ENCODE peak calls at places on chromosomes 11 and 22, in nine cellular contexts. S is AG04450; T is CD8-positive, alpha-beta T cell; O is esophagus squamous epithelium; G is aorta; I is coronary artery; W is PC-3; Q is CD4-positive, alpha-beta T cell; K is body of pancreas. D is an unnamed sample.

GRCh38 chr11:31809857-31810778 is 1.0 kb downstream of the PAX6 start:
- DNase-seq in S (no peak), T (no peak), O (no peak), G (peak), I (no peak), W (peak), Q (no peak), K (no peak), D (no peak)

GRCh38 chr11:119741369-119742262 is 12.6 kb upstream of the NECTIN1 start:
- DNase-seq in S (no peak), T (peak), O (no peak), G (peak), I (no peak), W (peak), Q (peak), K (no peak), D (no peak)

GRCh38 chr22:48624401-48624800 is 1203.3 kb downstream of the BRD1 start:
- DNase-seq in S (no peak), T (no peak), O (no peak), G (no peak), I (no peak), W (no peak), Q (no peak), K (peak), D (no peak)

GRCh38 chr11:117950999-117951961 is 22.1 kb upstream of the TMPRSS13 start:
- DNase-seq in S (no peak), T (peak), O (no peak), G (no peak), I (no peak), W (no peak), Q (peak), K (peak), D (no peak)

GRCh38 chr11:6204708-6205107 is 649 bp upstream of the C11orf42 start:
- DNase-seq in S (no peak), T (no peak), O (no peak), G (no peak), I (no peak), W (no peak), Q (no peak), K (no peak), D (no peak)

GRCh38 chr11:34208266-34209135 is 103.1 kb downstream of the NAT10 start:
- DNase-seq in S (no peak), T (no peak), O (no peak), G (no peak), I (no peak), W (no peak), Q (no peak), K (no peak), D (no peak)

GRCh38 chr11:120151536-120151935 is 13.6 kb upstream of the TRIM29 start:
- DNase-seq in S (no peak), T (no peak), O (no peak), G (no peak), I (no peak), W (no peak), Q (no peak), K (no peak), D (no peak)

GRCh38 chr11:8080069-8080670 is 841 bp upstream of the TUB start:
- DNase-seq in S (no peak), T (no peak), O (no peak), G (no peak), I (no peak), W (no peak), Q (no peak), K (no peak), D (no peak)

GRCh38 chr11:65087827-65088226 is 3.8 kb downstream of the ZFPL1 start:
- DNase-seq in S (no peak), T (no peak), O (no peak), G (no peak), I (no peak), W (no peak), Q (no peak), K (no peak), D (no peak)

GRCh38 chr11:120590472-120590871 is 78.9 kb downstream of the GRIK4 start:
- DNase-seq in S (no peak), T (no peak), O (no peak), G (no peak), I (no peak), W (no peak), Q (no peak), K (no peak), D (no peak)

GRCh38 chr11:10274726-10275125 is 19.3 kb downstream of the SBF2 start:
- DNase-seq in S (no peak), T (no peak), O (no peak), G (no peak), I (no peak), W (no peak), Q (no peak), K (no peak), D (no peak)

GRCh38 chr11:36757122-36757521 is 159.1 kb upstream of the RAG2 start:
- DNase-seq in S (no peak), T (no peak), O (no peak), G (no peak), I (no peak), W (no peak), Q (no peak), K (no peak), D (no peak)

GRCh38 chr11:96321066-96321465 is 21.9 kb downstream of the MAML2 start:
- DNase-seq in S (no peak), T (no peak), O (no peak), G (no peak), I (no peak), W (no peak), Q (no peak), K (no peak), D (no peak)

GRCh38 chr11:61493832-61494231 is 14.7 kb upstream of the LRRC10B start:
- DNase-seq in S (no peak), T (no peak), O (no peak), G (no peak), I (no peak), W (no peak), Q (no peak), K (no peak), D (no peak)

DNA sequence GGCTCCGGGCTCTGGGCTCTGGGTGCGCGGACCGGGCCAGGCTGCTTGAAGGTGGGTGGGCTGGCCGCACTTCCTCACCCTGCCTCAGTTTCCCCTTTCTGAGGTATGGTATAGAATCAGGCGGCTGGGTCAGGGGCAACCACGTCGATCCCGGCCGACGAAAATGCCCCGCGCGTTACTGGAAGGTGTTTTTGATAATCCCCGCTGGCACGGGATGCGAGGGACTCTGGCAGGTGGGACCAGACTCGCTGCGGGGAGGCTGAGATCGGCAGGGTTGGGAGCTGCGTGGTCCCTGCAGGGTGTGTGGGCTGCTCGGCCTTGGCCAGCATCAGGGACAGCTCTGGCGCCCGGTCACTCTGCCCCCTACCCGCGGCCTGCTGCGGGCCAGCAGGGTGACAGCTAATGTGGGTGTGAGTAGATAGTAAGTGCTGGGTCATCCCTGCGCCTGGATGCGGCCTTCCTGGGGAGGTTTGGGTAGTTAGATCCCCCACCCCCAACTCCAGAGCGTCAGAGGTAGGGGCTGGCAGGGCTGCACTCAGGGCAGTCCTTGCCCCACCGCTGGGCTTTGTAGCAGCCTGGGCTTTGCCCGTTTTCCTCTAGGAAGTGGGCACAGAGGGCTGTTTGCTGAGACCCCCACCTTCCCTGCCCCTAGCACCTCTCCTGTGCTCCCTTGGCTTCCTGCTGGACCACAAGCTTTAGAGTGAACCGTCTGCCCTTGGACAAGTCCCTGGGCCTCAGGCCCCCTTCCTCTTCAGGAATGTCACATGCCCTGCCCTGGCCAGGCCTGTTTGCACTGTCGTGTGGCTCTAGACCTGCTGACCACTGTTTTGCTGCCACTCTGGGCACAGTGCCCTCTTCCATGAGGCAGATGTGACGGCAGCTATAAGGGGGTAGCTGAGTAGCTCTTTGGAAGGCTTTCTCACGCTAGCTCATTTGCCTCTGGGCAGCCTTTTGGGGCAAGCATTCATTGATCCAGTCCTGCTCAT is 579 bp downstream of the TANGO2 start:
- DNase-seq in S (no peak), T (no peak), O (no peak), G (peak), I (peak), W (peak), Q (no peak), K (peak), D (peak)
- H3K27ac ChIP-seq in S (peak), T (peak), O (peak), G (peak), I (peak), W (peak), Q (peak), K (peak), D (peak)

GRCh38 chr11:95150977-95151684 is 61.5 kb downstream of the ENDOD1 start:
- DNase-seq in S (peak), T (peak), O (peak), G (peak), I (peak), W (peak), Q (peak), K (peak), D (peak)
- H3K27ac ChIP-seq in S (no peak), T (peak), O (peak), G (peak), I (peak), W (peak), Q (peak), K (peak), D (peak)

GRCh38 chr11:45855308-45855707 is 8.0 kb downstream of the CRY2 start:
- DNase-seq in S (no peak), T (no peak), O (no peak), G (no peak), I (no peak), W (no peak), Q (no peak), K (no peak), D (no peak)

GRCh38 chr11:45852712-45853101 is 5.4 kb downstream of the CRY2 start:
- DNase-seq in S (no peak), T (no peak), O (no peak), G (no peak), I (no peak), W (no peak), Q (no peak), K (no peak), D (no peak)

GRCh38 chr11:45850446-45850845 is 3.2 kb downstream of the CRY2 start:
- DNase-seq in S (no peak), T (no peak), O (no peak), G (no peak), I (no peak), W (no peak), Q (no peak), K (no peak), D (no peak)

GRCh38 chr11:45853616-45854219 is 6.4 kb downstream of the CRY2 start:
- DNase-seq in S (no peak), T (no peak), O (no peak), G (no peak), I (no peak), W (no peak), Q (no peak), K (no peak), D (no peak)

GRCh38 chr11:45852018-45852711 is 4.9 kb downstream of the CRY2 start:
- DNase-seq in S (no peak), T (no peak), O (no peak), G (no peak), I (no peak), W (no peak), Q (no peak), K (no peak), D (no peak)
- H3K27ac ChIP-seq in S (no peak), T (no peak), O (no peak), G (no peak), I (peak), W (no peak), Q (no peak), K (peak), D (peak)

DNA sequence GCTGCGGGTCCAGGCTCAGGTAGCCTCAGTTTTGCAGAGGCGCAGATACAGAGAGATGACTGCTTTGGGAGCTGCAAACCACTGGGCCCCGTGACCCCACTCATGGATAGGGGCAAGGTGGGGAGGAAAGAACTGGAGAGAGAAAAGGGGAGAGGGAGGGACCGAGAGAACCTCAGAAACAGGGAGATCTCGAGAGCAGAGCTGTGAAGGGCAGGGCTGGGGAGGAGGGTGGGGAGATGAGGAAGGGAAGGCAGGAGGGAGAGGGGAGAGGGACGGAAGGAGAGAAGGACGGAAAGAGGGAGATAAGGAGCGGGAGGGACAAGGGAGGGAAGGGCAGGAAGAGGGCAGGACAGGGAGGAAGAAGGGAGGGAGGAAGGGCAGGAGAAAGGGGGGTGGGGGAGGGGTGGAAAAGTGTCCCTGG is 46.3 kb downstream of the IGLL1 start:
- DNase-seq in S (no peak), T (no peak), O (no peak), G (no peak), I (no peak), W (no peak), Q (no peak), K (no peak), D (no peak)
- H3K27ac ChIP-seq in S (no peak), T (no peak), O (no peak), G (no peak), I (no peak), W (no peak), Q (no peak), K (no peak), D (no peak)